ENCODE peak calls at places on chromosomes 4 and X, in ten cellular contexts. F is H1, H is ovary, O is SK-N-SH, C is transverse colon, U is K562, G is tibial nerve, R is A549, P is HepG2, B is stomach. N is an unnamed sample.

GRCh38 chr4:103207673-103208072 is 9.5 kb upstream of the CENPE start:
- DNase-seq in B (no peak), G (no peak), O (no peak), H (no peak), F (peak), R (no peak), U (no peak), C (no peak), P (peak), N (no peak)

GRCh38 chr4:89000844-89001360 is 56.1 kb downstream of the FAM13A start:
- DNase-seq in C (no peak), O (peak), G (no peak), H (no peak), P (peak), R (peak), U (no peak), F (no peak), B (no peak), N (no peak)

GRCh38 chr4:43242611-43243010 is 350.1 kb downstream of the GRXCR1 start:
- DNase-seq in U (no peak), O (no peak), B (no peak), R (no peak), P (no peak), F (no peak), C (no peak), H (no peak), G (no peak), N (no peak)

GRCh38 chr4:113350576-113350975 is 301.1 kb downstream of the ANK2 start:
- DNase-seq in C (no peak), B (no peak), F (no peak), G (no peak), R (no peak), O (no peak), U (no peak), P (no peak), H (no peak), N (no peak)

GRCh38 chr4:109562457-109563237 is 2.6 kb downstream of the MCUB start:
- DNase-seq in H (no peak), O (no peak), R (no peak), P (no peak), U (no peak), F (no peak), C (no peak), B (no peak), G (no peak), N (no peak)

GRCh38 chr4:113837397-113837796 is 75.9 kb upstream of the CAMK2D start:
- DNase-seq in G (no peak), P (no peak), U (no peak), B (no peak), H (no peak), R (peak), F (no peak), O (no peak), C (no peak), N (no peak)

GRCh38 chr4:24551492-24552330 is 32.6 kb downstream of the DHX15 start:
- DNase-seq in B (no peak), F (no peak), G (no peak), H (no peak), U (peak), O (no peak), R (no peak), C (no peak), P (no peak), N (no peak)

GRCh38 chr4:3276961-3277360 is 15.9 kb upstream of the RGS12 start:
- DNase-seq in R (no peak), C (no peak), U (no peak), G (no peak), O (no peak), H (no peak), P (no peak), B (peak), F (no peak), N (peak)

GRCh38 chrX:67693928-67694327 is 150.1 kb downstream of the AR start:
- DNase-seq in R (no peak), H (no peak), C (no peak), F (no peak), P (no peak), O (no peak), G (no peak), B (no peak), U (no peak), N (no peak)

GRCh38 chr4:85774000-85774399 is 299.1 kb downstream of the ARHGAP24 start:
- DNase-seq in C (no peak), P (no peak), F (no peak), U (no peak), H (no peak), R (no peak), B (no peak), O (no peak), G (no peak), N (no peak)

GRCh38 chrX:125395626-125396025 is 76.0 kb downstream of the TEX13C start:
- DNase-seq in C (no peak), O (no peak), U (no peak), P (no peak), F (no peak), R (no peak), B (no peak), H (no peak), G (no peak), N (no peak)

GRCh38 chr4:54165438-54165837 is 63.7 kb upstream of the PDGFRA start:
- DNase-seq in O (no peak), U (no peak), P (peak), R (no peak), C (no peak), H (no peak), F (no peak), G (no peak), B (no peak), N (no peak)

GRCh38 chr4:162727232-162727631 is 439.5 kb downstream of the NAF1 start:
- DNase-seq in U (no peak), G (no peak), P (peak), B (peak), R (no peak), H (no peak), C (no peak), O (no peak), F (no peak), N (no peak)

GRCh38 chr4:95505149-95505548 is 43.6 kb downstream of the UNC5C start:
- DNase-seq in C (no peak), O (no peak), R (no peak), H (no peak), F (no peak), G (no peak), B (no peak), U (no peak), P (no peak), N (no peak)

GRCh38 chr4:12319765-12320164 is 891.1 kb upstream of the HS3ST1 start:
- DNase-seq in G (no peak), U (no peak), F (no peak), B (no peak), H (no peak), P (no peak), O (no peak), C (no peak), R (no peak), N (no peak)

GRCh38 chr4:15778742-15779231 is 659 bp downstream of the CD38 start:
- DNase-seq in R (peak), C (peak), H (peak), B (no peak), G (no peak), U (no peak), F (no peak), O (no peak), P (no peak), N (peak)

GRCh38 chr4:21697583-21697982 is 251.0 kb downstream of the KCNIP4 start:
- DNase-seq in R (no peak), U (no peak), G (no peak), O (peak), H (peak), P (no peak), B (peak), C (no peak), F (peak), N (no peak)

GRCh38 chrX:97315939-97316338 is 432.2 kb downstream of the RPA4 start:
- DNase-seq in H (no peak), R (no peak), U (peak), P (no peak), G (no peak), O (no peak), F (peak), B (no peak), C (no peak), N (no peak)

GRCh38 chr4:92198711-92199110 is 105.1 kb upstream of the GRID2 start:
- DNase-seq in F (no peak), P (no peak), G (no peak), U (no peak), B (no peak), C (no peak), H (no peak), R (no peak), O (no peak), N (no peak)

GRCh38 chr4:98851806-98852205 is 77.1 kb downstream of the EIF4E start:
- DNase-seq in U (no peak), O (no peak), F (no peak), C (no peak), R (no peak), G (no peak), H (no peak), P (no peak), B (no peak), N (no peak)

GRCh38 chr4:26485684-26486083 is 4.6 kb downstream of the CCKAR start:
- DNase-seq in G (no peak), F (no peak), P (no peak), H (no peak), C (no peak), B (no peak), R (no peak), U (no peak), O (no peak), N (no peak)

GRCh38 chr4:148004228-148004813 is 272.4 kb downstream of the ARHGAP10 start:
- DNase-seq in O (no peak), B (no peak), P (no peak), U (no peak), G (peak), R (no peak), F (no peak), H (no peak), C (peak), N (peak)

GRCh38 chrX:22395372-22395771 is 122.7 kb downstream of the CBLL2 start:
- DNase-seq in G (no peak), P (no peak), C (no peak), U (no peak), H (no peak), B (no peak), F (no peak), O (no peak), R (no peak), N (no peak)

GRCh38 chr4:181420950-181421349 is 822.3 kb upstream of the TENM3 start:
- DNase-seq in R (no peak), U (no peak), F (no peak), P (no peak), G (no peak), O (no peak), C (no peak), B (no peak), H (no peak), N (no peak)
- TF ChIP-seq EP300 in R (no peak), U (no peak), F (no peak), P (no peak), G (no peak), O (no peak), C (no peak), B (no peak), H (no peak), N (no peak)

GRCh38 chr4:166493828-166494432 is 620.9 kb downstream of the TLL1 start:
- DNase-seq in U (no peak), H (no peak), G (no peak), F (no peak), B (no peak), O (no peak), P (no peak), R (no peak), C (no peak), N (no peak)
- TF ChIP-seq EP300 in U (no peak), H (no peak), G (no peak), F (no peak), B (no peak), O (no peak), P (no peak), R (no peak), C (no peak), N (no peak)

DNA sequence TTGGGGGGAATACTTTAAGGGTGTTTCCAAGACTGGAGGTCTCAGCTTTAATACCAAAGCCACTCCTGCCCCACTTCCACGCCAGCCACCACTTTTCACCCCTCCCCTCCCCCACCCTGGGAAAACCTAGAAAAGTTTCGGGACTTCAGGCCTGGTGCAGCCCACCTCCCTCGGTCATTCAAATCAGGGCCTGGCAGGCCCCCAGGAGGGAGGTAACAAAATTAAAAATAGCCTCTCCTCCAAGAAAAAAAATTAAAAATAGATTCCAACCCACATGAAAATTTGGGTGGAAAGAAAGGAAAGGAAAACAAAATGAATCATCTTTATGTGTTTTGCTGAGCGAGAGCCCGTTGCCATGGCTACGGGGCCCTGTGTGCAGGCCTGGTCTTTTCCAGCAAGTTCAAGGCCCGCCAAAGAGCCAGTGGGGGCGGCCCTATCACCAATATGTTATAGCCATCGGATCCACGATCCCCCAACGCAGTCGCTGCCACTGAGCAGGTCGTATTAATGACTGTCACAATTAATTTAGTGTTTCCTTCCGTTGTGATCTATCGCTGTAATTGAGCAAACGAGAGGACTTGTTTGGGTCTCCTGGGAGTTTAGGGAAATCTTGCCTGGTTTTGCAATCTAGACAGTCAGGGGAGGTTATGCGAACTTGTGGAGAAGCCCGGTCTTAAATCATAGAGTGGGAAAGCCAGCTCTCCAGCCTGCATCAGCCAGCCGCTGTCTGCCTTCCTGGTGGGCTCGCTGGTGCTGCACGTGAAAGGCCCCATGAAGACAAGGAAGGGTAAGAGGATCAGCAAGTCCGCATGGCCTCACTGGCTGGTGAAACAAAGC is 452.5 kb downstream of the BCOR start:
- DNase-seq in B (no peak), R (no peak), G (peak), C (peak), O (no peak), U (peak), F (no peak), P (no peak), H (peak), N (no peak)
- TF ChIP-seq EP300 in B (no peak), R (no peak), G (peak), C (no peak), O (no peak), U (no peak), F (no peak), P (no peak), H (no peak), N (no peak)

GRCh38 chr4:159455675-159456235 is 352.9 kb downstream of the RAPGEF2 start:
- DNase-seq in C (no peak), O (peak), G (no peak), R (peak), P (peak), B (no peak), H (no peak), F (no peak), U (peak), N (no peak)
- TF ChIP-seq EP300 in C (no peak), O (no peak), G (no peak), R (no peak), P (no peak), B (no peak), H (no peak), F (no peak), U (no peak), N (no peak)

GRCh38 chrX:1554469-1555210 is 17.7 kb upstream of the P2RY8 start:
- DNase-seq in F (no peak), R (no peak), B (peak), G (no peak), H (no peak), P (no peak), U (no peak), C (no peak), O (no peak), N (no peak)
- TF ChIP-seq EP300 in F (no peak), R (no peak), B (no peak), G (no peak), H (no peak), P (no peak), U (no peak), C (no peak), O (no peak), N (no peak)

GRCh38 chr4:1018147-1019020 is 7.0 kb downstream of the FGFRL1 start:
- DNase-seq in C (no peak), G (no peak), B (no peak), R (no peak), O (no peak), F (no peak), U (peak), P (no peak), H (peak), N (peak)
- TF ChIP-seq EP300 in C (no peak), G (no peak), B (no peak), R (no peak), O (no peak), F (no peak), U (no peak), P (no peak), H (no peak), N (no peak)

GRCh38 chr4:1364748-1365147 is 17.7 kb downstream of the UVSSA start:
- DNase-seq in H (no peak), C (no peak), F (no peak), O (no peak), R (no peak), B (no peak), P (no peak), U (no peak), G (no peak), N (no peak)
- TF ChIP-seq EP300 in H (no peak), C (no peak), F (no peak), O (no peak), R (no peak), B (no peak), P (no peak), U (no peak), G (no peak), N (no peak)

DNA sequence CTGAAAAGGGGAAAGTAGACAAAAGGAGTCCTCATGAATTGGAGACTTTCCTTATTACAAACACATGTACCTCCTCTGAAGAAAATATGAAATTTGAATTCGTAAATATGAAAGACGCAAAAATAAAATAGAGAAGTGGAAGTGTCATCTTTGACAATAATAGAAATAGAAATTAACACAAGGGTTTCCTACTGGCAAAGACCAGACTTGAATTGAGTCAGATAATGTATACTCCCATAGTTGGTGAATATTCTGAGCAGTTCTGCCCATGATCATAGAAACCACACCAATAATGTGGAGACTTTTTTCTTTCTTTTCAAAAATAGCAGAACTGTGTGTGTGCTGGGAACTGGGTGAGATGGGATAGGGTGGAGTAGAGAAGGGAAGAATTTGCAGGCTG is 277.7 kb upstream of the TET2 start:
- DNase-seq in G (no peak), P (no peak), B (no peak), O (no peak), U (no peak), C (no peak), H (no peak), F (no peak), R (no peak), N (no peak)
- TF ChIP-seq EP300 in G (no peak), P (no peak), B (no peak), O (no peak), U (no peak), C (no peak), H (no peak), F (no peak), R (no peak), N (no peak)